ENCODE peak calls at places on chromosome 1, in ten cellular contexts. B is foreskin keratinocyte; J is esophagus muscularis mucosa; F is OCI-LY7; I is esophagus squamous epithelium; U is lung; W is RWPE1; N is tibial artery; P is CD4-positive, alpha-beta T cell; H is body of pancreas. Y is an unnamed sample.

GRCh38 chr1:171794085-171794484 is 12.6 kb downstream of the METTL13 start:
- DNase-seq in J (no peak), P (no peak), U (no peak), N (no peak), H (no peak), F (no peak), B (peak), I (no peak), W (peak), Y (no peak)

GRCh38 chr1:161044908-161045748 is 649 bp downstream of the USF1 start:
- DNase-seq in U (peak), B (peak), P (peak), N (peak), H (peak), F (peak), J (no peak), W (peak), I (no peak), Y (peak)

GRCh38 chr1:229624906-229625871 is 733 bp downstream of the TAF5L start:
- DNase-seq in I (no peak), W (peak), U (peak), N (peak), J (peak), P (peak), B (peak), F (peak), H (peak), Y (peak)

GRCh38 chr1:62588000-62588399 is 9.3 kb upstream of the ANGPTL3 start:
- DNase-seq in J (no peak), B (no peak), W (no peak), H (no peak), P (no peak), U (no peak), I (no peak), N (no peak), F (no peak), Y (no peak)

GRCh38 chr1:32743380-32744062 is 41.0 kb upstream of the SYNC start:
- DNase-seq in U (no peak), J (no peak), N (no peak), W (no peak), H (peak), P (no peak), I (no peak), B (no peak), F (no peak), Y (no peak)

GRCh38 chr1:116869611-116870010 is 40.1 kb upstream of the PTGFRN start:
- DNase-seq in H (no peak), U (no peak), P (no peak), B (no peak), F (no peak), J (no peak), N (no peak), I (no peak), W (no peak), Y (no peak)

GRCh38 chr1:119358661-119359060 is 9.9 kb upstream of the HAO2 start:
- DNase-seq in P (no peak), H (no peak), F (no peak), N (no peak), J (peak), W (peak), I (no peak), U (no peak), B (peak), Y (no peak)

GRCh38 chr1:228555074-228555989 is 68.2 kb downstream of the RNF187 start:
- DNase-seq in H (peak), J (no peak), B (no peak), F (peak), P (peak), N (peak), I (no peak), W (no peak), U (no peak), Y (peak)

GRCh38 chr1:150194381-150195031 is 41.4 kb downstream of the ANP32E start:
- DNase-seq in J (no peak), U (no peak), H (no peak), W (no peak), F (no peak), P (no peak), B (no peak), I (no peak), N (no peak), Y (no peak)

GRCh38 chr1:240363315-240363714 is 248.6 kb downstream of the GREM2 start:
- DNase-seq in P (no peak), W (no peak), U (no peak), H (no peak), I (no peak), J (no peak), N (no peak), B (no peak), F (no peak), Y (no peak)

GRCh38 chr1:53320646-53321045 is 7.2 kb downstream of the LRP8 start:
- DNase-seq in N (no peak), P (no peak), H (no peak), I (no peak), B (no peak), W (no peak), J (no peak), F (no peak), U (no peak), Y (no peak)

GRCh38 chr1:103917771-103918170 is 168.1 kb downstream of the AMY1C start:
- DNase-seq in H (no peak), W (no peak), N (no peak), J (no peak), P (no peak), I (no peak), U (no peak), B (no peak), F (no peak), Y (no peak)

GRCh38 chr1:167054531-167054930 is 35.6 kb downstream of the GPA33 start:
- DNase-seq in N (no peak), F (no peak), H (no peak), P (no peak), I (no peak), U (no peak), J (no peak), B (no peak), W (no peak), Y (no peak)

GRCh38 chr1:23062271-23062670 is 43.0 kb downstream of the KDM1A start:
- DNase-seq in P (no peak), B (no peak), J (no peak), H (no peak), F (no peak), N (no peak), I (no peak), W (no peak), U (no peak), Y (no peak)

GRCh38 chr1:51622455-51622913 is 5.6 kb downstream of the OSBPL9 start:
- DNase-seq in H (peak), W (peak), J (no peak), F (no peak), P (no peak), U (peak), N (peak), B (peak), I (no peak), Y (no peak)

DNA sequence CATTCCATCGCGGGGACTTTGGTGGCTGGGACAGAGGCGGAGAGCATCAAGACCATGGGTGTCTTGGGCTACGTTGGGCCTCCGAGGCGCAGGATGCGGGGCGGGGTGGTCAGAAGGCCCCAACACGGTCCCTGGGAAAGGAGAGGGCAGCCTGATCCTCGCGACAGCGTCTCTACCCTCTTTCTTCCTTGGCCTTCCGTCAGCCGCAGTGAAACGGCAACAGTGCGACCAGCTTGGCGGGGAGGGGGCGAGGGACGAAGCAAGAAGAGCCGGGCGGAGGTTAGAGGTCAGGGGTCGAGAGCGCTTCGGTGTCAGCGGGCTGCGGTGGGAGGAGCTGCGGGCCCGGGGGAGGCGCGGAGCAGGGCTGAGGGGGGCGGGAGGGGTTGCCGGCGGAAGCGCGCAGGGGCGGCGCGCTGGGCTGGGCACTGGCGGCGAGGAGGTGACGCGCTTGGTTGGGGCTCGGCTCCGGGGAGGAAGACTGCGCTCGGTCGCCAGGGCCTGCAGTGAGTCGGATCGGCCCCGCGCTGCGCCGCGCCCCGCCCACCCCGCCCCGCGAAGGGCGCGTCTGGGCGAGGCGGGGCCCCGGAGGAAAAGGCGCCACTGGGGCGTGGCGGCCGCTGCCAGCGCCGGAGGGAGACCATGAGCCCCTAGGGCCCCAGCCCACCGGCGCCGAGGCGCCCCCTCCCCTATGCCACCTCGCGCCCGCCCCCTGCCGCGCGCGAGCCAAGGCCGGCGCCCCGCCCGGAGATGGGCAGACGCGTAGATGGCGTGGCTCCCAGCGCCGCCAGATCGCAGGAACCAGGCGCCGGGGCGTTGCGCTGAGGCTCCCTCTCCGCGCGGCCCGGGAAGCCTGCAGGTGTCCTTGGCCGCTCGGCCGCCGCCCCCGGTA is at the start of gene KCNC4:
- DNase-seq in N (peak), J (peak), U (peak), P (peak), F (peak), H (peak), W (peak), B (no peak), I (peak), Y (peak)
- TF ChIP-seq CTCF in N (no peak), J (no peak), U (no peak), P (no peak), F (no peak), H (peak), W (no peak), B (no peak), I (no peak), Y (no peak)

GRCh38 chr1:221887091-221887746 is 145.3 kb upstream of the DUSP10 start:
- DNase-seq in W (peak), H (peak), P (no peak), J (peak), I (no peak), N (peak), F (no peak), B (peak), U (peak), Y (no peak)
- TF ChIP-seq CTCF in W (no peak), H (peak), P (no peak), J (no peak), I (no peak), N (no peak), F (no peak), B (no peak), U (no peak), Y (no peak)

DNA sequence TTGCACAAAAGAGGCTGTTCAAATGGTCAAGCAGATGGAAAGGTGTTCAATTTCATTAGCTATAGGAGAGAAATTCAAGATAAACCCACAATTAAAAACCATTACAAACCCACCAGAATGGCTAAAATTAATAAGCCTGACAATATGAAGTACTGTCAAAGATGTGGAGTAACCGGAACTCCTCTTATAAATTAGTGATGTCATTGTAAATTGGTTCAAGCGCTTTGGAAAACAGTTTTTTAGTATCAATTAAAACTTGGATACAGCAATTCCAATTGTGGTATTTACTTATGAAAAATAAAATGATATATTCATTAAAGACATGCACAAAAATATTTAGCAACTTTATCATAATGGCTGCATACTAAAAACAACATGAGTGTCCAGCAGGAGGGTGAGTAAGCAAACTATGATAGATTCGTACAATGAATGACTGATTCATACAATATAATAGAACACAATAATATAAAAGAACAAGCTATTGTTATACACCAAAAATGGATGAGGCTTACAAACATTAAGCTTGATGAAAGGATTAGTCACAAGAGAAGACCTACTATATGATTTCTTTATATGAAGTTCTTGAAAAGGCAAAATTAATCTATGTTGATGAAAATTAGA is 38.4 kb upstream of the FGGY start:
- DNase-seq in U (no peak), N (no peak), B (no peak), I (no peak), F (no peak), J (no peak), P (no peak), H (no peak), W (no peak), Y (no peak)
- TF ChIP-seq CTCF in U (no peak), N (no peak), B (peak), I (no peak), F (no peak), J (no peak), P (no peak), H (no peak), W (no peak), Y (no peak)

GRCh38 chr1:92655197-92655801 is 129.6 kb downstream of the EVI5 start:
- DNase-seq in J (no peak), F (no peak), U (no peak), W (no peak), H (no peak), B (no peak), P (no peak), I (no peak), N (no peak), Y (no peak)

GRCh38 chr1:92653605-92654381 is 131.1 kb downstream of the EVI5 start:
- DNase-seq in F (no peak), N (no peak), P (no peak), J (no peak), U (no peak), W (peak), B (peak), H (no peak), I (no peak), Y (no peak)
- TF ChIP-seq CTCF in F (no peak), N (no peak), P (no peak), J (no peak), U (no peak), W (no peak), B (peak), H (no peak), I (no peak), Y (no peak)

Y was measured in GM20000.